ENCODE peak calls at places on chromosomes 13 and 19, in four cellular contexts. One of them, this sample, is unnamed.
A peak's percentile ranks its signal among the peaks of the same experiment; 100 is the strongest.

GRCh38 chr13:75175575-75175974 is 306.4 kb downstream of the TBC1D4 start:
- DNase-seq in A673: no peak
- DNase-seq in fibroblast of lung: no peak
- DNase-seq in HepG2: no peak
- DNase-seq in this sample: no peak

GRCh38 chr19:4759388-4760284 is 31.9 kb upstream of the FEM1A start:
- DNase-seq in HepG2: peak; percentile 89
- DNase-seq in fibroblast of lung: peak; percentile 82
- DNase-seq in A673: peak; percentile 92
- DNase-seq in this sample: peak; percentile 97

GRCh38 chr13:38538412-38538811 is 148.5 kb upstream of the FREM2 start:
- DNase-seq in HepG2: no peak
- DNase-seq in fibroblast of lung: no peak
- DNase-seq in A673: no peak
- DNase-seq in this sample: peak; percentile 76

GRCh38 chr13:29568731-29569130 is 26.8 kb downstream of the SLC7A1 start:
- DNase-seq in A673: no peak
- DNase-seq in fibroblast of lung: no peak
- DNase-seq in HepG2: no peak
- DNase-seq in this sample: no peak

GRCh38 chr13:50685491-50685890 is 158.0 kb downstream of the DLEU7 start:
- DNase-seq in fibroblast of lung: peak; percentile 21
- DNase-seq in A673: peak; percentile 79
- DNase-seq in HepG2: no peak
- DNase-seq in this sample: peak; percentile 44

GRCh38 chr13:51385114-51385513 is 45.6 kb downstream of the SERPINE3 start:
- DNase-seq in HepG2: no peak
- DNase-seq in A673: no peak
- DNase-seq in fibroblast of lung: no peak
- DNase-seq in this sample: no peak

GRCh38 chr19:3137139-3137538 is 1.3 kb downstream of the GNA15 start:
- DNase-seq in A673: no peak
- DNase-seq in fibroblast of lung: peak; percentile 27
- DNase-seq in HepG2: no peak
- DNase-seq in this sample: no peak

GRCh38 chr13:64551755-64552154 is 2678.4 kb downstream of the PCDH9 start:
- DNase-seq in fibroblast of lung: peak; percentile 38
- DNase-seq in A673: peak; percentile 78
- DNase-seq in HepG2: no peak
- DNase-seq in this sample: no peak

GRCh38 chr19:38675611-38676010 is 28.2 kb downstream of the ACTN4 start:
- DNase-seq in fibroblast of lung: no peak
- DNase-seq in HepG2: no peak
- DNase-seq in A673: no peak
- DNase-seq in this sample: no peak

GRCh38 chr19:57583521-57584416 is at the start of gene ZIK1:
- DNase-seq in A673: peak; percentile 98
- DNase-seq in fibroblast of lung: peak; percentile 96
- DNase-seq in HepG2: peak; percentile 83
- DNase-seq in this sample: peak; percentile 99

GRCh38 chr13:97125810-97126738 is 96.1 kb upstream of the MBNL2 start:
- DNase-seq in fibroblast of lung: no peak
- DNase-seq in HepG2: no peak
- DNase-seq in A673: peak; percentile 66
- DNase-seq in this sample: no peak

GRCh38 chr19:54470991-54471782 is 1.9 kb downstream of the CDC42EP5 start:
- DNase-seq in A673: peak; percentile 42
- DNase-seq in fibroblast of lung: no peak
- DNase-seq in HepG2: no peak
- DNase-seq in this sample: peak; percentile 69

GRCh38 chr13:113815151-113816058 is 48.5 kb downstream of the GAS6 start:
- DNase-seq in HepG2: no peak
- DNase-seq in A673: peak; percentile 34
- DNase-seq in fibroblast of lung: no peak
- DNase-seq in this sample: no peak

GRCh38 chr13:72864142-72865035 is 82.5 kb downstream of the PIBF1 start:
- DNase-seq in fibroblast of lung: peak; percentile 57
- DNase-seq in HepG2: no peak
- DNase-seq in A673: no peak
- DNase-seq in this sample: no peak

GRCh38 chr13:84430441-84430840 is 548.2 kb upstream of the SLITRK1 start:
- DNase-seq in fibroblast of lung: no peak
- DNase-seq in HepG2: no peak
- DNase-seq in A673: no peak
- DNase-seq in this sample: no peak

GRCh38 chr19:29217591-29217990 is 4.6 kb upstream of the UQCRFS1 start:
- DNase-seq in HepG2: no peak
- DNase-seq in A673: no peak
- DNase-seq in fibroblast of lung: no peak
- DNase-seq in this sample: no peak

GRCh38 chr13:113205428-113205931 is 3.0 kb downstream of the PCID2 start:
- DNase-seq in A673: no peak
- DNase-seq in fibroblast of lung: peak; percentile 59
- DNase-seq in HepG2: no peak
- DNase-seq in this sample: no peak

GRCh38 chr13:50068508-50068907 is 53.3 kb downstream of the KCNRG start:
- DNase-seq in fibroblast of lung: peak; percentile 28
- DNase-seq in HepG2: no peak
- DNase-seq in A673: no peak
- DNase-seq in this sample: no peak

GRCh38 chr13:26445092-26445491 is 112.4 kb upstream of the WASF3 start:
- DNase-seq in HepG2: no peak
- DNase-seq in A673: peak; percentile 2
- DNase-seq in fibroblast of lung: no peak
- DNase-seq in this sample: peak; percentile 41
- TF ChIP-seq EZH2 in HepG2: no peak
- TF ChIP-seq EZH2 in A673: no peak
- TF ChIP-seq EZH2 in fibroblast of lung: no peak
- TF ChIP-seq EZH2 in this sample: no peak

GRCh38 chr13:20969182-20969581 is 66.6 kb upstream of the XPO4 start:
- DNase-seq in fibroblast of lung: peak; percentile 52
- DNase-seq in HepG2: no peak
- DNase-seq in A673: no peak
- DNase-seq in this sample: no peak

GRCh38 chr13:20977394-20977793 is 74.8 kb upstream of the XPO4 start:
- DNase-seq in fibroblast of lung: no peak
- DNase-seq in A673: no peak
- DNase-seq in HepG2: no peak
- DNase-seq in this sample: no peak

GRCh38 chr13:20972731-20973130 is 70.2 kb upstream of the XPO4 start:
- DNase-seq in A673: no peak
- DNase-seq in fibroblast of lung: no peak
- DNase-seq in HepG2: no peak
- DNase-seq in this sample: no peak

GRCh38 chr13:20974981-20975585 is 72.5 kb upstream of the XPO4 start:
- DNase-seq in fibroblast of lung: no peak
- DNase-seq in HepG2: no peak
- DNase-seq in A673: no peak
- DNase-seq in this sample: no peak

GRCh38 chr13:20973886-20974285 is 71.3 kb upstream of the XPO4 start:
- DNase-seq in HepG2: no peak
- DNase-seq in fibroblast of lung: no peak
- DNase-seq in A673: no peak
- DNase-seq in this sample: no peak
- TF ChIP-seq EZH2 in HepG2: no peak
- TF ChIP-seq EZH2 in fibroblast of lung: no peak
- TF ChIP-seq EZH2 in A673: no peak
- TF ChIP-seq EZH2 in this sample: no peak

GRCh38 chr19:18788782-18789421 is 2.2 kb downstream of the COMP start:
- DNase-seq in A673: no peak
- DNase-seq in fibroblast of lung: no peak
- DNase-seq in HepG2: no peak
- DNase-seq in this sample: peak; percentile 68
- TF ChIP-seq EZH2 in A673: no peak
- TF ChIP-seq EZH2 in fibroblast of lung: peak; percentile 99
- TF ChIP-seq EZH2 in HepG2: no peak
- TF ChIP-seq EZH2 in this sample: peak; percentile 58

GRCh38 chr13:43305416-43305815 is 282.0 kb downstream of the DNAJC15 start:
- DNase-seq in fibroblast of lung: no peak
- DNase-seq in A673: no peak
- DNase-seq in HepG2: no peak
- DNase-seq in this sample: no peak

GRCh38 chr13:43309301-43309700 is 285.9 kb downstream of the DNAJC15 start:
- DNase-seq in fibroblast of lung: no peak
- DNase-seq in HepG2: no peak
- DNase-seq in A673: no peak
- DNase-seq in this sample: no peak

GRCh38 chr13:43306364-43306763 is 283.0 kb downstream of the DNAJC15 start:
- DNase-seq in HepG2: no peak
- DNase-seq in fibroblast of lung: no peak
- DNase-seq in A673: no peak
- DNase-seq in this sample: no peak

GRCh38 chr13:43307921-43308433 is 284.6 kb downstream of the DNAJC15 start:
- DNase-seq in HepG2: peak; percentile 86
- DNase-seq in A673: peak; percentile 90
- DNase-seq in fibroblast of lung: peak; percentile 86
- DNase-seq in this sample: no peak

GRCh38 chr13:43307221-43307920 is 284.0 kb downstream of the DNAJC15 start:
- DNase-seq in fibroblast of lung: no peak
- DNase-seq in HepG2: no peak
- DNase-seq in A673: no peak
- DNase-seq in this sample: no peak
- TF ChIP-seq EZH2 in fibroblast of lung: no peak
- TF ChIP-seq EZH2 in HepG2: no peak
- TF ChIP-seq EZH2 in A673: no peak
- TF ChIP-seq EZH2 in this sample: no peak

GRCh38 chr13:78608254-78608704 is 4.9 kb upstream of the POU4F1 start:
- DNase-seq in HepG2: no peak
- DNase-seq in A673: no peak
- DNase-seq in fibroblast of lung: no peak
- DNase-seq in this sample: no peak

GRCh38 chr13:78607409-78608253 is 4.3 kb upstream of the POU4F1 start:
- DNase-seq in A673: no peak
- DNase-seq in fibroblast of lung: peak; percentile 1
- DNase-seq in HepG2: no peak
- DNase-seq in this sample: peak; percentile 72

GRCh38 chr13:78610381-78610883 is 7.1 kb upstream of the POU4F1 start:
- DNase-seq in A673: peak; percentile 85
- DNase-seq in fibroblast of lung: peak; percentile 54
- DNase-seq in HepG2: no peak
- DNase-seq in this sample: no peak

GRCh38 chr13:78609464-78610205 is 6.3 kb upstream of the POU4F1 start:
- DNase-seq in A673: peak; percentile 61
- DNase-seq in HepG2: no peak
- DNase-seq in fibroblast of lung: peak; percentile 6
- DNase-seq in this sample: peak; percentile 76

DNA sequence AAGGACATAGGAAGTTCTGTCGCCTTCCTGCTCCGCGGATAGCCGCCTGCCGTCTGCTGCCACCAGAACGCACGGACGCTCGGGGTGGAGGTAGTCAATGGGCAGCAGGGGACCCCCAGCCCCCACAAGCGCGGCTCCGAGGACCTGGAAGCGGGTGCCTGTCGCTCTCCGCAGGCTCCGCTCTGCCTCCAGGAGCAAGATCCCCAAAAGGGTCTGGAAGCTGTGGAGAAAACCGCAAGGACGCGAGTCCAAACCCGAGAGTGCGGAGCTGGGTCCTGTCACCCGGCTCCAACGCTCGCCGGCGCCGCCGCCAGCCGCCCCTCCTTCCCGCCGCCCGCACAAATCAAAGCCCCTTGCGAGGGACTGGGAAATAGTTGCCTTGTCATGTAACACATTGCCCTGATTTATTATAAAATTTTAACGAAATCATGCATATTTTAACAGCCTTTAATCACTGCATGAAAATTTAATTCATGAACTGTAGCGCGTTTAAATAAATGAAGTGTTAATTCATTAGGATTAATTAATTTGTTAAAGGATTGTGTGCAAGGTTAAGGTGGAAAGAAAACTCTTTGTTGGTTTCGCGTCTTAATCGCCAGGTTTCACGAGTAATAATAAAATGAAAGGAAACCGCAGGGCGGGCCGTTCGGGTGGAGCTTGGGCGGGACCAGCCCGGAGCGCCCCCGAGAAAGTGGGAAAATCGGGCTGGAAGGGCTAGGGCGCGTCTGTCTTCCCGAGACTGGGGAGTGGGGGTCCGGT is 5.5 kb upstream of the POU4F1 start:
- DNase-seq in A673: no peak
- DNase-seq in HepG2: no peak
- DNase-seq in fibroblast of lung: peak; percentile 4
- DNase-seq in this sample: peak; percentile 54
- TF ChIP-seq EZH2 in A673: peak; percentile 65
- TF ChIP-seq EZH2 in HepG2: peak; percentile 93
- TF ChIP-seq EZH2 in fibroblast of lung: peak; percentile 98
- TF ChIP-seq EZH2 in this sample: peak; percentile 100

GRCh38 chr13:99959127-99959529 is 12.4 kb downstream of the ZIC5 start:
- DNase-seq in fibroblast of lung: no peak
- DNase-seq in HepG2: no peak
- DNase-seq in A673: no peak
- DNase-seq in this sample: peak; percentile 25
- TF ChIP-seq EZH2 in fibroblast of lung: peak; percentile 16
- TF ChIP-seq EZH2 in HepG2: no peak
- TF ChIP-seq EZH2 in A673: no peak
- TF ChIP-seq EZH2 in this sample: peak; percentile 69